ENCODE peak calls at places on chromosomes 16 and 17, in nine cellular contexts. X, J, I, A, C, O, Z, Y and S are unnamed samples.

GRCh38 chr16:708959-709358 is 3.4 kb upstream of the FBXL16 start:
- DNase-seq in X (no peak), J (no peak), I (no peak), A (no peak), C (no peak), O (no peak), Z (no peak), Y (no peak), S (no peak)

GRCh38 chr16:89175280-89176146 is 4.0 kb downstream of the CDH15 start:
- DNase-seq in X (peak), J (no peak), I (no peak), A (no peak), C (no peak), O (no peak), Z (no peak), Y (no peak), S (no peak)

GRCh38 chr17:50272711-50273653 is 1.3 kb upstream of the TMEM92 start:
- DNase-seq in X (peak), J (peak), I (no peak), A (no peak), C (peak), O (peak), Z (peak), Y (peak), S (no peak)

GRCh38 chr16:53611151-53611802 is 92.4 kb downstream of the RPGRIP1L start:
- DNase-seq in X (peak), J (no peak), I (no peak), A (no peak), C (no peak), O (no peak), Z (no peak), Y (no peak), S (no peak)

GRCh38 chr16:54286330-54287017 is at the start of gene IRX3:
- DNase-seq in X (peak), J (peak), I (peak), A (no peak), C (peak), O (peak), Z (no peak), Y (peak), S (peak)

GRCh38 chr17:1231456-1231855 is 38.8 kb upstream of the BHLHA9 start:
- DNase-seq in X (peak), J (no peak), I (peak), A (no peak), C (peak), O (no peak), Z (no peak), Y (no peak), S (no peak)

GRCh38 chr17:45345554-45346254 is 28.9 kb upstream of the MAP3K14 start:
- DNase-seq in X (peak), J (peak), I (no peak), A (no peak), C (no peak), O (no peak), Z (no peak), Y (no peak), S (no peak)

GRCh38 chr16:88329726-88330700 is 52.7 kb upstream of the ZNF469 start:
- DNase-seq in X (no peak), J (no peak), I (no peak), A (no peak), C (no peak), O (no peak), Z (no peak), Y (no peak), S (no peak)

GRCh38 chr16:87538160-87538559 is 45.3 kb upstream of the ZCCHC14 start:
- DNase-seq in X (no peak), J (peak), I (no peak), A (no peak), C (no peak), O (no peak), Z (no peak), Y (no peak), S (no peak)

GRCh38 chr17:59151007-59151406 is 4.0 kb downstream of the SKA2 start:
- DNase-seq in X (peak), J (peak), I (no peak), A (no peak), C (no peak), O (no peak), Z (no peak), Y (no peak), S (no peak)

GRCh38 chr16:82185012-82185411 is 15.0 kb upstream of the MPHOSPH6 start:
- DNase-seq in X (no peak), J (no peak), I (no peak), A (no peak), C (no peak), O (no peak), Z (no peak), Y (no peak), S (peak)

GRCh38 chr17:5769936-5770335 is 185.6 kb upstream of the NLRP1 start:
- DNase-seq in X (no peak), J (no peak), I (no peak), A (no peak), C (no peak), O (no peak), Z (no peak), Y (no peak), S (no peak)

GRCh38 chr16:57720142-57720575 is 15.4 kb upstream of the KATNB1 start:
- DNase-seq in X (peak), J (peak), I (peak), A (no peak), C (no peak), O (peak), Z (peak), Y (peak), S (peak)

GRCh38 chr16:70676571-70677498 is 9.0 kb downstream of the MTSS2 start:
- DNase-seq in X (no peak), J (no peak), I (no peak), A (no peak), C (peak), O (no peak), Z (no peak), Y (no peak), S (no peak)

GRCh38 chr17:20103454-20104448 is 94.6 kb downstream of the SPECC1 start:
- DNase-seq in X (peak), J (no peak), I (no peak), A (no peak), C (no peak), O (no peak), Z (no peak), Y (no peak), S (no peak)

GRCh38 chr16:27239026-27239425 is 29.5 kb downstream of the NSMCE1 start:
- DNase-seq in X (no peak), J (no peak), I (no peak), A (no peak), C (peak), O (no peak), Z (no peak), Y (no peak), S (no peak)

GRCh38 chr17:44007346-44008204 is 3.2 kb downstream of the NAGS start:
- DNase-seq in X (peak), J (no peak), I (no peak), A (no peak), C (no peak), O (no peak), Z (no peak), Y (no peak), S (no peak)

GRCh38 chr16:828891-829290 is 28.4 kb upstream of the GNG13 start:
- DNase-seq in X (no peak), J (no peak), I (no peak), A (no peak), C (no peak), O (no peak), Z (no peak), Y (no peak), S (no peak)

GRCh38 chr17:8470447-8471047 is 34.9 kb downstream of the NDEL1 start:
- DNase-seq in X (peak), J (no peak), I (no peak), A (no peak), C (no peak), O (no peak), Z (no peak), Y (no peak), S (peak)

GRCh38 chr17:312476-313148 is 40.0 kb downstream of the RPH3AL start:
- DNase-seq in X (no peak), J (no peak), I (no peak), A (no peak), C (no peak), O (no peak), Z (no peak), Y (no peak), S (no peak)

GRCh38 chr17:76497979-76498885 is 3.0 kb downstream of the RHBDF2 start:
- DNase-seq in X (peak), J (peak), I (peak), A (peak), C (peak), O (peak), Z (peak), Y (peak), S (peak)
- H3K27ac ChIP-seq in X (peak), J (peak), I (peak), A (peak), C (peak), O (peak), Z (peak), Y (peak), S (peak)

GRCh38 chr17:17994770-17995169 is 22.1 kb downstream of the DRC3 start:
- DNase-seq in X (no peak), J (no peak), I (no peak), A (no peak), C (no peak), O (no peak), Z (no peak), Y (no peak), S (peak)

GRCh38 chr17:17993366-17993765 is 20.7 kb downstream of the DRC3 start:
- DNase-seq in X (no peak), J (no peak), I (no peak), A (no peak), C (no peak), O (no peak), Z (no peak), Y (no peak), S (no peak)

GRCh38 chr17:17990282-17990681 is 17.6 kb downstream of the DRC3 start:
- DNase-seq in X (no peak), J (no peak), I (no peak), A (no peak), C (no peak), O (no peak), Z (no peak), Y (no peak), S (no peak)

GRCh38 chr17:17993852-17994251 is 21.2 kb downstream of the DRC3 start:
- DNase-seq in X (no peak), J (no peak), I (no peak), A (no peak), C (no peak), O (no peak), Z (no peak), Y (no peak), S (no peak)

GRCh38 chr17:17994271-17994670 is 21.6 kb downstream of the DRC3 start:
- DNase-seq in X (peak), J (no peak), I (no peak), A (no peak), C (no peak), O (no peak), Z (no peak), Y (peak), S (peak)
- TF ChIP-seq CTCF in X (peak), J (peak), I (no peak), A (no peak), C (peak), O (peak), Z (no peak), Y (peak), S (peak)

GRCh38 chr17:3989156-3989886 is 25.1 kb upstream of the ATP2A3 start:
- DNase-seq in X (no peak), J (no peak), I (no peak), A (no peak), C (peak), O (no peak), Z (no peak), Y (no peak), S (no peak)
- H3K27ac ChIP-seq in X (no peak), J (no peak), I (no peak), A (peak), C (no peak), O (no peak), Z (peak), Y (no peak), S (no peak)

DNA sequence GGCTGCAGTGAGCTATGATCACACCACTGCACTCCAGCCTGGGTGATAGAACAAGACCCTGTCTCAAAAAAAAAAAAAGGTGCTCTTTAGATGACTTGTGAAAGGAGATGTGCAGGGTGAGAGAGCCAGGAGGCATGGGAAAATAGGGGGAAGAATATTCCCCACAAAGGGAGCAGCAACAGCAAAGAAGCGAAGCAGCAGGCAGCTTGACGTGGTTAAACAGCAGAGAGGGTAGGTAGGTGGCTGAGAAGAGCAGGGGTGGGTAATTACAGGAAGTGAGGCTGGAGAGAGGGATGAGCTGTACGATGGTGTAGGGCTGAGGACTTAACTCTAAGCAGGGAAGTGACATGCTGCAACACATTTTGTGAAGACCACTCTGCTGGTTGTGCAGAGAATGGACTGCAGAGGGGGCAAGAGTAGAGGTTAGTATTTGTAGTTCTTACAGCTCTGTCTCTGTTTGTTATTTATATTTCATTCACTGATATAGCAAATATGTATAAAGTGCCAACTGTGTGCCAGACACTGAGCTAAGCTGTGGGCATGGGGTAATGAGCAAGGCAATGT is 1.6 kb downstream of the HEATR3 start:
- DNase-seq in X (peak), J (peak), I (no peak), A (no peak), C (no peak), O (no peak), Z (no peak), Y (peak), S (peak)
- TF ChIP-seq CTCF in X (peak), J (peak), I (no peak), A (peak), C (peak), O (no peak), Z (no peak), Y (peak), S (peak)

GRCh38 chr17:3946711-3947235 is 17.5 kb downstream of the ATP2A3 start:
- DNase-seq in X (no peak), J (no peak), I (no peak), A (no peak), C (no peak), O (no peak), Z (no peak), Y (no peak), S (no peak)

GRCh38 chr17:3940965-3941698 is 23.1 kb downstream of the ATP2A3 start:
- DNase-seq in X (no peak), J (no peak), I (no peak), A (no peak), C (no peak), O (no peak), Z (no peak), Y (no peak), S (no peak)

GRCh38 chr17:3943240-3943891 is 20.9 kb downstream of the ATP2A3 start:
- DNase-seq in X (no peak), J (no peak), I (no peak), A (no peak), C (no peak), O (no peak), Z (no peak), Y (no peak), S (no peak)

GRCh38 chr17:3947318-3947810 is 16.9 kb downstream of the ATP2A3 start:
- DNase-seq in X (no peak), J (no peak), I (no peak), A (no peak), C (no peak), O (no peak), Z (no peak), Y (no peak), S (no peak)

GRCh38 chr17:3944485-3945388 is 19.5 kb downstream of the ATP2A3 start:
- DNase-seq in X (peak), J (peak), I (no peak), A (no peak), C (peak), O (no peak), Z (no peak), Y (no peak), S (no peak)
- H3K27ac ChIP-seq in X (no peak), J (no peak), I (no peak), A (no peak), C (no peak), O (no peak), Z (no peak), Y (no peak), S (no peak)

GRCh38 chr17:75504347-75505151 is 10.8 kb downstream of the CASKIN2 start:
- DNase-seq in X (no peak), J (no peak), I (no peak), A (no peak), C (peak), O (peak), Z (peak), Y (peak), S (no peak)
- TF ChIP-seq CTCF in X (peak), J (peak), I (peak), A (peak), C (peak), O (peak), Z (peak), Y (peak), S (peak)

DNA sequence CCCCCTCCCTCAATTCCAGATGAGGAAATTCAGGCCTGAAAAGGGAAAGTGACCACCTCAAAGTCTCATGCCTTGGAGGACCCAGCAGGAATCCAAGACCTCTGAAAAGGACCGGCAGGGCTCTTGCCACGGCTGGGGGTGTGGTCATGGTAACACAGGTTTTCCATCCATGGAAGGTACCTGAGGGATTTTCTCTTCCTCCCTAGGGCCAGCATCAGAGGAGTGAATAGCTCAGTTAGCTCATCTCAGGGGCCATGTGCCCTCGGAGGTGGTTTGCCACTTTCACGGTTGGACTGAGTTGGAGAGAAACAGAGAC is 1.3 kb downstream of the CIITA start:
- DNase-seq in X (no peak), J (no peak), I (no peak), A (no peak), C (no peak), O (no peak), Z (peak), Y (no peak), S (no peak)
- H3K27ac ChIP-seq in X (no peak), J (no peak), I (no peak), A (no peak), C (peak), O (no peak), Z (peak), Y (no peak), S (no peak)

DNA sequence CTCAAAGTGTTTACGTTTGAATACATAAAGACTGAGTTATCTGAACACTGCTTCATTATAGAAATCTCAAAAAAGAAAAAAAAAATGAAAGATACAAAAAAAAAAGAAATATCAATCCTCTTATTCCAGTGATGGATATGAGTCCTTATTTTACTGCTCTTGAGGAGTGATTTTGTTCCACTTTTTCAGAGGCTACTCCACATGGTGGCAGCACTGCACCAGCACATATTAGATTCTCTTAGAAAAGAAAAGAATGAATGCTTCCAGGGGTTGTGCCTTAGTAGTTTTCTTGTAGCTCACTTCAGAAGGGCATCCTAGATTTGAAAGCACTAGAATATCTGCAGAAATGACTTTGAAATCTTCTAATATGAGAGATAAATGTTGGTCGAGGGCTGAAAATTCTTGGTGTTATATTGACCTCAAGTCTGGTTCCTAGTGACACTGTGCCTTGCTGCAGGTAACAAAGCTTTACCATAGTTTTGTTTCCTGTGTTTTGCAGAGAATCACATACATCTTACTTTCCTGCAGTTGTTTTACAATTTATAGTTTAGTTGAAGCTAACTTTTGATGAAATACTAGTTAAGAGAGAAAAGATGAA is 25.9 kb downstream of the AP2B1 start:
- DNase-seq in X (peak), J (peak), I (no peak), A (no peak), C (no peak), O (peak), Z (peak), Y (no peak), S (peak)
- TF ChIP-seq CTCF in X (peak), J (peak), I (peak), A (peak), C (peak), O (peak), Z (no peak), Y (peak), S (peak)

GRCh38 chr16:85579199-85579598 is 33.9 kb upstream of the GSE1 start:
- DNase-seq in X (no peak), J (no peak), I (no peak), A (no peak), C (no peak), O (no peak), Z (no peak), Y (no peak), S (no peak)
- H3K27ac ChIP-seq in X (no peak), J (no peak), I (no peak), A (no peak), C (peak), O (no peak), Z (no peak), Y (no peak), S (no peak)

GRCh38 chr16:68285683-68286082 is 21.4 kb downstream of the SLC7A6 start:
- DNase-seq in X (no peak), J (no peak), I (no peak), A (no peak), C (no peak), O (no peak), Z (no peak), Y (no peak), S (no peak)

GRCh38 chr16:68286153-68287074 is 22.1 kb downstream of the SLC7A6 start:
- DNase-seq in X (no peak), J (no peak), I (no peak), A (no peak), C (no peak), O (no peak), Z (peak), Y (no peak), S (no peak)

GRCh38 chr16:68289202-68289601 is 21.5 kb downstream of the SLC7A6OS start:
- DNase-seq in X (no peak), J (no peak), I (no peak), A (no peak), C (no peak), O (no peak), Z (no peak), Y (no peak), S (no peak)

GRCh38 chr16:68288252-68288650 is 22.5 kb downstream of the SLC7A6OS start:
- DNase-seq in X (no peak), J (no peak), I (no peak), A (no peak), C (no peak), O (no peak), Z (no peak), Y (no peak), S (no peak)

GRCh38 chr16:68287276-68288251 is 23.2 kb downstream of the SLC7A6OS start:
- DNase-seq in X (peak), J (peak), I (peak), A (peak), C (no peak), O (no peak), Z (peak), Y (no peak), S (no peak)
- TF ChIP-seq CTCF in X (no peak), J (no peak), I (no peak), A (peak), C (no peak), O (no peak), Z (no peak), Y (no peak), S (no peak)